ENCODE peak calls at places on chromosome 11, in eight cellular contexts. One of them, this sample, is unnamed.

GRCh38 chr11:11247576-11247975 is 105.5 kb downstream of the CSNK2A3 start:
- DNase-seq in psoas muscle: no peak
- DNase-seq in foreskin fibroblast: no peak
- DNase-seq in WTC11: no peak
- DNase-seq in GM10248: no peak
- DNase-seq in mesothelial cell of epicardium: no peak
- DNase-seq in BJ: no peak
- DNase-seq in astrocyte of the cerebellum: no peak
- DNase-seq in this sample: no peak

GRCh38 chr11:59427068-59427382 is 812 bp upstream of the OR5A2 start:
- DNase-seq in astrocyte of the cerebellum: no peak
- DNase-seq in psoas muscle: no peak
- DNase-seq in BJ: no peak
- DNase-seq in WTC11: no peak
- DNase-seq in mesothelial cell of epicardium: no peak
- DNase-seq in foreskin fibroblast: no peak
- DNase-seq in GM10248: no peak
- DNase-seq in this sample: no peak

GRCh38 chr11:125627236-125627910 is 2.4 kb downstream of the CHEK1 start:
- DNase-seq in GM10248: no peak
- DNase-seq in BJ: no peak
- DNase-seq in foreskin fibroblast: peak
- DNase-seq in astrocyte of the cerebellum: no peak
- DNase-seq in mesothelial cell of epicardium: no peak
- DNase-seq in psoas muscle: no peak
- DNase-seq in WTC11: no peak
- DNase-seq in this sample: no peak

GRCh38 chr11:80034801-80035200 is 594.0 kb upstream of the TENM4 start:
- DNase-seq in BJ: no peak
- DNase-seq in GM10248: no peak
- DNase-seq in foreskin fibroblast: no peak
- DNase-seq in mesothelial cell of epicardium: no peak
- DNase-seq in WTC11: no peak
- DNase-seq in psoas muscle: no peak
- DNase-seq in astrocyte of the cerebellum: no peak
- DNase-seq in this sample: no peak

GRCh38 chr11:107653077-107653476 is 58.8 kb downstream of the SLN start:
- DNase-seq in GM10248: no peak
- DNase-seq in foreskin fibroblast: no peak
- DNase-seq in psoas muscle: no peak
- DNase-seq in astrocyte of the cerebellum: no peak
- DNase-seq in BJ: no peak
- DNase-seq in mesothelial cell of epicardium: no peak
- DNase-seq in WTC11: no peak
- DNase-seq in this sample: no peak

GRCh38 chr11:46335271-46335670 is 12.0 kb upstream of the DGKZ start:
- DNase-seq in mesothelial cell of epicardium: no peak
- DNase-seq in psoas muscle: no peak
- DNase-seq in astrocyte of the cerebellum: no peak
- DNase-seq in GM10248: no peak
- DNase-seq in BJ: no peak
- DNase-seq in WTC11: no peak
- DNase-seq in foreskin fibroblast: no peak
- DNase-seq in this sample: no peak

GRCh38 chr11:113365895-113366294 is 21.7 kb upstream of the ANKK1 start:
- DNase-seq in WTC11: no peak
- DNase-seq in astrocyte of the cerebellum: no peak
- DNase-seq in psoas muscle: no peak
- DNase-seq in GM10248: no peak
- DNase-seq in mesothelial cell of epicardium: no peak
- DNase-seq in BJ: no peak
- DNase-seq in foreskin fibroblast: no peak
- DNase-seq in this sample: no peak

GRCh38 chr11:27696112-27696511 is 4.1 kb downstream of the BDNF start:
- DNase-seq in foreskin fibroblast: peak
- DNase-seq in BJ: no peak
- DNase-seq in mesothelial cell of epicardium: no peak
- DNase-seq in WTC11: no peak
- DNase-seq in psoas muscle: no peak
- DNase-seq in GM10248: no peak
- DNase-seq in astrocyte of the cerebellum: no peak
- DNase-seq in this sample: no peak

GRCh38 chr11:61587951-61588695 is 7.2 kb upstream of the SYT7 start:
- DNase-seq in mesothelial cell of epicardium: peak
- DNase-seq in psoas muscle: peak
- DNase-seq in astrocyte of the cerebellum: no peak
- DNase-seq in foreskin fibroblast: peak
- DNase-seq in WTC11: peak
- DNase-seq in BJ: no peak
- DNase-seq in GM10248: peak
- DNase-seq in this sample: no peak

GRCh38 chr11:57426439-57426753 is 525 bp downstream of the SLC43A3 start:
- DNase-seq in astrocyte of the cerebellum: no peak
- DNase-seq in psoas muscle: no peak
- DNase-seq in BJ: no peak
- DNase-seq in GM10248: no peak
- DNase-seq in WTC11: no peak
- DNase-seq in foreskin fibroblast: no peak
- DNase-seq in mesothelial cell of epicardium: no peak
- DNase-seq in this sample: no peak

GRCh38 chr11:101129203-101129943 is at the start of gene PGR:
- DNase-seq in WTC11: peak
- DNase-seq in mesothelial cell of epicardium: no peak
- DNase-seq in psoas muscle: peak
- DNase-seq in BJ: no peak
- DNase-seq in astrocyte of the cerebellum: no peak
- DNase-seq in foreskin fibroblast: peak
- DNase-seq in GM10248: no peak
- DNase-seq in this sample: no peak

GRCh38 chr11:46295996-46296519 is 18.6 kb downstream of the CREB3L1 start:
- DNase-seq in astrocyte of the cerebellum: no peak
- DNase-seq in WTC11: no peak
- DNase-seq in BJ: no peak
- DNase-seq in foreskin fibroblast: no peak
- DNase-seq in psoas muscle: no peak
- DNase-seq in GM10248: no peak
- DNase-seq in mesothelial cell of epicardium: no peak
- DNase-seq in this sample: no peak

GRCh38 chr11:126355324-126355925 is at the start of gene ST3GAL4:
- DNase-seq in astrocyte of the cerebellum: no peak
- DNase-seq in WTC11: peak
- DNase-seq in GM10248: peak
- DNase-seq in mesothelial cell of epicardium: peak
- DNase-seq in foreskin fibroblast: peak
- DNase-seq in psoas muscle: peak
- DNase-seq in BJ: no peak
- DNase-seq in this sample: no peak

GRCh38 chr11:68749061-68749491 is 2.2 kb downstream of the TESMIN start:
- DNase-seq in astrocyte of the cerebellum: no peak
- DNase-seq in foreskin fibroblast: peak
- DNase-seq in BJ: no peak
- DNase-seq in mesothelial cell of epicardium: no peak
- DNase-seq in WTC11: no peak
- DNase-seq in psoas muscle: no peak
- DNase-seq in GM10248: no peak
- DNase-seq in this sample: no peak

GRCh38 chr11:57459112-57460016 is 964 bp upstream of the RTN4RL2 start:
- DNase-seq in GM10248: peak
- DNase-seq in foreskin fibroblast: peak
- DNase-seq in psoas muscle: no peak
- DNase-seq in mesothelial cell of epicardium: no peak
- DNase-seq in WTC11: peak
- DNase-seq in astrocyte of the cerebellum: no peak
- DNase-seq in BJ: no peak
- DNase-seq in this sample: no peak

GRCh38 chr11:59728913-59729312 is 15.3 kb upstream of the OR10V1 start:
- DNase-seq in GM10248: no peak
- DNase-seq in astrocyte of the cerebellum: no peak
- DNase-seq in BJ: no peak
- DNase-seq in mesothelial cell of epicardium: no peak
- DNase-seq in WTC11: no peak
- DNase-seq in psoas muscle: no peak
- DNase-seq in foreskin fibroblast: no peak
- DNase-seq in this sample: no peak

GRCh38 chr11:47317078-47317828 is 35.2 kb downstream of the MYBPC3 start:
- DNase-seq in astrocyte of the cerebellum: no peak
- DNase-seq in mesothelial cell of epicardium: no peak
- DNase-seq in WTC11: no peak
- DNase-seq in GM10248: no peak
- DNase-seq in psoas muscle: no peak
- DNase-seq in foreskin fibroblast: no peak
- DNase-seq in BJ: no peak
- DNase-seq in this sample: no peak

GRCh38 chr11:113373306-113373705 is 14.3 kb upstream of the ANKK1 start:
- DNase-seq in foreskin fibroblast: peak
- DNase-seq in GM10248: no peak
- DNase-seq in astrocyte of the cerebellum: no peak
- DNase-seq in mesothelial cell of epicardium: no peak
- DNase-seq in WTC11: no peak
- DNase-seq in BJ: peak
- DNase-seq in psoas muscle: no peak
- DNase-seq in this sample: no peak

GRCh38 chr11:11324090-11324489 is 29.0 kb downstream of the CSNK2A3 start:
- DNase-seq in BJ: no peak
- DNase-seq in WTC11: no peak
- DNase-seq in mesothelial cell of epicardium: no peak
- DNase-seq in astrocyte of the cerebellum: no peak
- DNase-seq in psoas muscle: no peak
- DNase-seq in GM10248: no peak
- DNase-seq in foreskin fibroblast: no peak
- DNase-seq in this sample: no peak

DNA sequence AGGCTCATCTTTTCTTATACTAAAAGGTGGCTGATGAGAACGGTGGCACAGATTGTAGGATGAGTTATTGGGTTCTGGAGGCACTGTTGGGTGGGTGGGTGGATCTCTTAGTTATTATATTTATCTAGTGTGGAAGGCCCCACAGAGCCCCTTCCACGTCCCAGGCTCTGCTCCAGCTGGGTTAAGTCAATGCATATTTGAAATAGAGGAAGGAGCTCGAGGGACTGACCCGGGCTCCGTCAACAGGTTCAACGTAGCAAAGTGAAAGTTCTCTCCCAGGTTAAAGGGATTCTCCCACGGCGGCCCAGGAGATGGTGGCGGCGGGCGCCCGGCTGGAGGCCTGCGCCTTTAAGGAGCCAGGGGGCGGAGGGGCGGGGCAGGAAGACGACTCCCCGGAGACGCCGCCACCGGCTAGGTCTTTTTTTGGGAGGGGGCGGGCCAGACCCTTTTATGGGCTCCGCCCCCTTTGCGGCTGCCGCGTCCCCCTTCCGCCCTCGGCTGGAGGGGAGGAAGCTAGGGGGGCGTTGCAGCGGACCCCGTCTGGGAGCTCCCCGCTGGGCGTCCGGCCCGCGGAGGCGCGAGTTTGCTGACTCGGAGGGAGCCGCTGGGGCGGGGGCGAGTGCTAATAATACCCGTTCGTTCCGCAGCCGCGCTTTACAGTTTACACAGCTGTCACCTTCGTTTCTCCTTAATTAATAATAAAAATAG is 1.5 kb upstream of the INPPL1 start:
- DNase-seq in astrocyte of the cerebellum: peak
- DNase-seq in psoas muscle: peak
- DNase-seq in mesothelial cell of epicardium: peak
- DNase-seq in GM10248: peak
- DNase-seq in foreskin fibroblast: peak
- DNase-seq in BJ: peak
- DNase-seq in WTC11: peak
- DNase-seq in this sample: peak
- TF ChIP-seq CTCF in astrocyte of the cerebellum: peak
- TF ChIP-seq CTCF in psoas muscle: no peak
- TF ChIP-seq CTCF in mesothelial cell of epicardium: no peak
- TF ChIP-seq CTCF in GM10248: no peak
- TF ChIP-seq CTCF in foreskin fibroblast: peak
- TF ChIP-seq CTCF in BJ: peak
- TF ChIP-seq CTCF in WTC11: no peak
- TF ChIP-seq CTCF in this sample: no peak

GRCh38 chr11:134367781-134368180 is 36.0 kb downstream of the GLB1L2 start:
- DNase-seq in astrocyte of the cerebellum: no peak
- DNase-seq in BJ: no peak
- DNase-seq in GM10248: no peak
- DNase-seq in psoas muscle: no peak
- DNase-seq in mesothelial cell of epicardium: no peak
- DNase-seq in foreskin fibroblast: no peak
- DNase-seq in WTC11: no peak
- DNase-seq in this sample: no peak

GRCh38 chr11:134370526-134371435 is 39.0 kb downstream of the GLB1L2 start:
- DNase-seq in astrocyte of the cerebellum: no peak
- DNase-seq in psoas muscle: no peak
- DNase-seq in GM10248: no peak
- DNase-seq in WTC11: no peak
- DNase-seq in mesothelial cell of epicardium: no peak
- DNase-seq in foreskin fibroblast: no peak
- DNase-seq in BJ: no peak
- DNase-seq in this sample: no peak

GRCh38 chr11:134372536-134372935 is 39.5 kb downstream of the B3GAT1 start:
- DNase-seq in foreskin fibroblast: no peak
- DNase-seq in BJ: no peak
- DNase-seq in psoas muscle: no peak
- DNase-seq in WTC11: no peak
- DNase-seq in GM10248: no peak
- DNase-seq in astrocyte of the cerebellum: no peak
- DNase-seq in mesothelial cell of epicardium: no peak
- DNase-seq in this sample: no peak

GRCh38 chr11:134371436-134372185 is 39.8 kb downstream of the GLB1L2 start:
- DNase-seq in GM10248: no peak
- DNase-seq in psoas muscle: no peak
- DNase-seq in mesothelial cell of epicardium: no peak
- DNase-seq in BJ: no peak
- DNase-seq in foreskin fibroblast: no peak
- DNase-seq in astrocyte of the cerebellum: no peak
- DNase-seq in WTC11: no peak
- DNase-seq in this sample: no peak

GRCh38 chr11:134369656-134370525 is 38.1 kb downstream of the GLB1L2 start:
- DNase-seq in BJ: no peak
- DNase-seq in psoas muscle: no peak
- DNase-seq in WTC11: no peak
- DNase-seq in foreskin fibroblast: no peak
- DNase-seq in astrocyte of the cerebellum: no peak
- DNase-seq in mesothelial cell of epicardium: no peak
- DNase-seq in GM10248: no peak
- DNase-seq in this sample: no peak
- TF ChIP-seq CTCF in BJ: no peak
- TF ChIP-seq CTCF in psoas muscle: no peak
- TF ChIP-seq CTCF in WTC11: no peak
- TF ChIP-seq CTCF in foreskin fibroblast: no peak
- TF ChIP-seq CTCF in astrocyte of the cerebellum: no peak
- TF ChIP-seq CTCF in mesothelial cell of epicardium: no peak
- TF ChIP-seq CTCF in GM10248: no peak
- TF ChIP-seq CTCF in this sample: no peak

GRCh38 chr11:64306876-64307622 is 1.7 kb downstream of the ESRRA start:
- DNase-seq in mesothelial cell of epicardium: no peak
- DNase-seq in psoas muscle: peak
- DNase-seq in GM10248: no peak
- DNase-seq in WTC11: no peak
- DNase-seq in BJ: no peak
- DNase-seq in foreskin fibroblast: peak
- DNase-seq in astrocyte of the cerebellum: no peak
- DNase-seq in this sample: no peak
- TF ChIP-seq CTCF in mesothelial cell of epicardium: no peak
- TF ChIP-seq CTCF in psoas muscle: no peak
- TF ChIP-seq CTCF in GM10248: no peak
- TF ChIP-seq CTCF in WTC11: no peak
- TF ChIP-seq CTCF in BJ: no peak
- TF ChIP-seq CTCF in foreskin fibroblast: no peak
- TF ChIP-seq CTCF in astrocyte of the cerebellum: no peak
- TF ChIP-seq CTCF in this sample: no peak

GRCh38 chr11:37230865-37231264 is 632.8 kb upstream of the RAG2 start:
- DNase-seq in psoas muscle: no peak
- DNase-seq in GM10248: no peak
- DNase-seq in mesothelial cell of epicardium: no peak
- DNase-seq in WTC11: no peak
- DNase-seq in foreskin fibroblast: no peak
- DNase-seq in astrocyte of the cerebellum: no peak
- DNase-seq in BJ: no peak
- DNase-seq in this sample: no peak
- TF ChIP-seq CTCF in psoas muscle: no peak
- TF ChIP-seq CTCF in GM10248: no peak
- TF ChIP-seq CTCF in mesothelial cell of epicardium: no peak
- TF ChIP-seq CTCF in WTC11: no peak
- TF ChIP-seq CTCF in foreskin fibroblast: no peak
- TF ChIP-seq CTCF in astrocyte of the cerebellum: peak
- TF ChIP-seq CTCF in BJ: no peak
- TF ChIP-seq CTCF in this sample: no peak